ENCODE peak calls at places on chromosomes 4 and X, in four cellular contexts. Q is tibial nerve, P is HCT116, R is A549. H is an unnamed sample.

GRCh38 chr4:36243355-36244256 is 708 bp downstream of the ARAP2 start:
- DNase-seq in R (peak; percentile 15), P (no peak), Q (no peak), H (peak; percentile 79)

GRCh38 chr4:5715357-5715756 is 4.4 kb downstream of the EVC start:
- DNase-seq in Q (no peak), P (no peak), R (no peak), H (no peak)

GRCh38 chr4:155342142-155342541 is 34.6 kb downstream of the MAP9 start:
- DNase-seq in P (no peak), R (peak; percentile 18), Q (no peak), H (no peak)

GRCh38 chrX:29851971-29852605 is 363.3 kb upstream of the MAGEB2 start:
- DNase-seq in P (no peak), R (no peak), Q (no peak), H (no peak)

GRCh38 chrX:72540318-72540717 is 32.3 kb downstream of the HDAC8 start:
- DNase-seq in R (no peak), Q (no peak), P (no peak), H (no peak)

GRCh38 chr4:172845281-172845680 is 323.3 kb upstream of the GALNT7 start:
- DNase-seq in Q (no peak), P (no peak), R (no peak), H (no peak)

GRCh38 chr4:73734405-73735070 is 5.8 kb upstream of the CXCL8 start:
- DNase-seq in R (no peak), P (no peak), Q (no peak), H (no peak)

GRCh38 chr4:56757270-56757746 is 64.2 kb downstream of the SPINK2 start:
- DNase-seq in R (peak; percentile 25), Q (no peak), P (no peak), H (no peak)

GRCh38 chrX:40303256-40304077 is 205.7 kb upstream of the BCOR start:
- DNase-seq in P (no peak), Q (no peak), R (no peak), H (no peak)

GRCh38 chr4:89640620-89641366 is 196.2 kb downstream of the SNCA start:
- DNase-seq in R (peak; percentile 40), Q (no peak), P (peak; percentile 68), H (peak; percentile 56)

GRCh38 chr4:20474119-20474518 is 222.4 kb downstream of the SLIT2 start:
- DNase-seq in P (no peak), R (no peak), Q (no peak), H (no peak)

GRCh38 chr4:57764840-57765239 is 654.7 kb upstream of the IGFBP7 start:
- DNase-seq in P (no peak), R (no peak), Q (no peak), H (no peak)

GRCh38 chr4:147927377-147928137 is 195.7 kb downstream of the ARHGAP10 start:
- DNase-seq in P (no peak), R (no peak), Q (no peak), H (no peak)

GRCh38 chrX:131762802-131763234 is 218.9 kb downstream of the OR13H1 start:
- DNase-seq in Q (no peak), P (no peak), R (peak; percentile 66), H (no peak)

GRCh38 chrX:1336331-1337143 is at the start of gene IL3RA:
- DNase-seq in R (no peak), P (no peak), Q (no peak), H (no peak)
- TF ChIP-seq POLR2A in R (no peak), P (no peak), Q (no peak), H (no peak)

DNA sequence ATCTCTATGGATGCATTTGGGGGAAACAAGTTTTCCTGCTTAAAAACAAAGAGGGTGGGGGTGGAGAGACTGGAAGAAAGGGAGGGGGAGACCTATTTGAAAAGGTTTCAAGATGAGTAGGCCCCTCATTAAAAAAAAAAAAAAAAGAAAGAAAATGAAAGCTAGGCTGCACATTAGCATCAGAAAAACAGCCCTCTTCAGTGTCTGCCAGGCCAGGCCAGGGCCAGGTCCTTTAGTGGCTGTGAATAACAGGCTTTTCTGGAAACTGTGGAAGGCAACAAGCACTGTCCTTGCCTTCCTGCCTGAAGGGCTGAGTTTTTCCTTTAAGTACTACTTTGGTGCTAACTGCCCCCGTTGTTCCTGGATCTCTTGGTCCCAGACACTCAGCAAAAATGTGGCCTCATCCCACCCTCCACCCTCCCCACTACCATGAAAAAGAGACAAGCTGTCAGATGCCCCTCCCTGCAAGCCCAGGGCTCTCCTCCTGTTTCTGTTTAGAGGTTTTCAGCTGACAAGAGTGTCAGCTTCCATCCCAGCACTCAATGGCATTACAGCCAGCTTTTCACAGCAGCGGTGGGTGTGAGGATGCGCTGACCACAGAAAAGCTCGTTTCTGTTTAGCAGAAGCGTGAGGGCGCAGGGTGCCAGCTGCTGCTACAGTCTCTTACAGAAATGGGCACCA is 174.1 kb downstream of the NHS start:
- DNase-seq in Q (no peak), R (no peak), P (no peak), H (no peak)
- TF ChIP-seq POLR2A in Q (no peak), R (no peak), P (no peak), H (no peak)

DNA sequence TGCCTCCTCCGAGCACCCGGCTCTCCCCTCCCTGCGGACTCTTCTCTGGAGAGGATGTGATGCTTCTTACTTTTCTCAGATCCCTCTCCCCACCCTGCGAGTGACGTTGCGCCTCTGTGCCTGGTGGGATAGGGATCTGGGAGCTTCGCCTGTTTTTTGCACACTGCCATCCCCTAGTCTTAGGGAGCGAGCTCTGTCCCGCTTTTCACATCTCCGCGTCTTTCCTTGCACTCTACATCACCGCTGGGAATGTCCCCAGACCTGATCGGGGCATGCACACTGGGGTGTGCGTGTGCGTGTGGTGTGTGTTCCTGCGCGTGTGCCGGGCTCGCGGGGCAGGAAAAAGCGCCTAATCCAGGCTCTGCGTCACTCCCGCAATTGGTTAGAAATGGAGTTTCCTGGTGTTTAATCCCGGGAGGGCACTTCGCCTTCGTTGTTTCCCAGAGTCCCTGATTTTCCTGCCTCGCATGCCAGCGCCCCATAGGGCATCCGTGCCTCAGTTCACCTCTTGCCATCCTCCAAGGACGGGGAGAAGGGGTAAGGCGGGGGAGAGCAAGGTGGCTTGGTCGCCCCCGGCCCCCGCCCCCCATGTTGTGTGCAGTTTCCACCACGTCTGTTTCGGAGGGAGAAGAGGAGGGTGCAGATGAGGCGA is 909 bp upstream of the TBC1D1 start:
- DNase-seq in Q (no peak), R (no peak), P (no peak), H (no peak)
- TF ChIP-seq POLR2A in Q (no peak), R (no peak), P (no peak), H (no peak)

GRCh38 chr4:119628281-119629141 is at the start of gene PDE5A:
- DNase-seq in R (peak; percentile 48), P (peak; percentile 70), Q (peak; percentile 66), H (peak; percentile 85)
- TF ChIP-seq POLR2A in R (no peak), P (no peak), Q (no peak), H (no peak)

GRCh38 chrX:150361777-150362351 is 1.3 kb upstream of the MAMLD1 start:
- DNase-seq in Q (no peak), P (no peak), R (no peak), H (no peak)

GRCh38 chrX:150363561-150364346 is 637 bp downstream of the MAMLD1 start:
- DNase-seq in P (no peak), Q (peak; percentile 13), R (peak; percentile 24), H (no peak)

GRCh38 chrX:150361070-150361776 is 1.9 kb upstream of the MAMLD1 start:
- DNase-seq in Q (no peak), R (no peak), P (no peak), H (no peak)

GRCh38 chrX:150364347-150365050 is 1.4 kb downstream of the MAMLD1 start:
- DNase-seq in R (no peak), Q (peak; percentile 14), P (no peak), H (no peak)

DNA sequence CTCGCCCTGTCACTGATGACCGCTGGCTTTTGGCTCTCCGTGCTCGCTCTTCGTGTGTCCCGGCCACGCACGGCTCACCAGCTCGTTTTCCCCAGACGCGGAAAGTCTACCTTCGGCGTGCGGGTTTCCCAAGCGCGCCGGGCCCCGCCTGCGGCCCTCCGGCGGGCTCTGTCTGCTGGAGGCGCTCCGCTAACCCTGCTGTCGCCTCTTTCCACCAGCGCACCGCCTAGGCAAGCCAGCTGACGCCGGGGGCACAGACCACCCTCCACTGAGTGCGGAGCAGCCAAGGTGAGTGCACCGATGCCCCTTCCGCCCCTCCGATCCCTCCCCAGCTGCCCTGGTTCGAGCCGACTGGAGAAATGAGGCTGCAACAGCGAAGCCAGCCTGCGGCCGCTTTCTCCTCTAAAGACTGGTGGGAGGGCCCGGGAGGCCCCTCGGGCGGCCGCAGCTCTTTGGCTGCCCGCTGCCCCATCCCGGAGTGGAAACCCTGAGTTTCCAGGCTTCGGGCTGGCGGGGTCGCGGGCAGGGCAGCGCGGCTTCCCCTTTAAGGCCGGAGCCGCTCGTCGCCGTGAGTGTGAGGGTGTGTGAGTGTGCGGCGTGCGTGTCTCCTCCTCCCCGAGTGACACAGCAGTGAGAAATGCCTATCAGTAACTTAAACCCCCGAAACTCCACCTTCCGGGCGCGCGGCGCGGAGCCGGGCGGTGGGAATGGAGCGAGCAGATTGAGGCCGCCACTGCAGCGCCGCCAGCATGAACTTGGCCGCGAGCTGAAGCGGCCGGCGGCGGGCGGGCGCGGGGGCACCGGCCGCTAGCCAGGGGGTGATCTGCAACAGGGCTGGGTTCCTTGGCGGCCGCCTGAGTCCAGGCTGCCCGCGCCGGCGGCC is at the start of gene MAMLD1:
- DNase-seq in P (peak; percentile 51), R (peak; percentile 47), Q (peak; percentile 56), H (peak; percentile 85)
- TF ChIP-seq POLR2A in P (no peak), R (peak; percentile 44), Q (peak; percentile 38), H (no peak)

GRCh38 chr4:48841045-48841827 is 10.3 kb downstream of the OCIAD1 start:
- DNase-seq in P (no peak), Q (no peak), R (no peak), H (no peak)
- TF ChIP-seq POLR2A in P (no peak), Q (no peak), R (no peak), H (no peak)

DNA sequence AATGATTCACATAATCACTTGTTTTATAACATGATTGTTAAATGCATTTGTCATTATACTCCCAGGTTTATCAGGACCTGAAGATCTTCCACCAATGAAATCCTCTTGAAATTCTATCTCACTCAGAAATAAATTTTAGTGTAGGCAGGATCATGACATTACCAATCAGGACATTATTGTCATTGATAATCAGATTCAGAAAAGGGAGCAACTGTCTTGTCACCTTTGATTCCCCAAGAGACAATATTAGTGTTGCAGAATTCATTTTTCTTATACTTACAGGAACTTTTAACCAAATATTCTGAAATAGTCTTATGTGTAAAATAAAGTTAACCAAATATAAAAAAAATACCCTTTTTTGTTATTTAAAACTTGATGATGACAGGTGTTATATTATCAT is 1892.5 kb upstream of the ADGRL3 start:
- DNase-seq in Q (no peak), P (no peak), R (no peak), H (no peak)
- TF ChIP-seq POLR2A in Q (no peak), P (no peak), R (no peak), H (no peak)

GRCh38 chr4:75724867-75725724 is 719 bp downstream of the USO1 start:
- DNase-seq in P (peak; percentile 23), Q (peak; percentile 47), R (peak; percentile 45), H (peak; percentile 84)
- TF ChIP-seq POLR2A in P (no peak), Q (no peak), R (peak; percentile 39), H (no peak)

GRCh38 chr4:159545556-159545955 is 442.7 kb downstream of the RAPGEF2 start:
- DNase-seq in Q (no peak), P (no peak), R (no peak), H (no peak)
- TF ChIP-seq POLR2A in Q (no peak), P (no peak), R (no peak), H (no peak)

H was measured in suprapubic skin.